ENCODE peak calls at places on chromosome 9, in seven cellular contexts. Y is hepatocyte; E is CD8-positive, alpha-beta memory T cell; A is AG10803; V is H7; G is stomach; Z is cardiac fibroblast. C is an unnamed sample.

GRCh38 chr9:16458696-16459420 is 411.6 kb downstream of the BNC2 start:
- DNase-seq in Z (peak), G (no peak), A (no peak), V (no peak), E (no peak), Y (no peak), C (peak)

GRCh38 chr9:16184964-16185646 is 632.3 kb downstream of the CCDC171 start:
- DNase-seq in A (no peak), Z (no peak), E (no peak), V (no peak), G (no peak), Y (no peak), C (no peak)

GRCh38 chr9:122179054-122179689 is 19.5 kb downstream of the MORN5 start:
- DNase-seq in Z (no peak), A (no peak), V (no peak), E (no peak), Y (no peak), G (no peak), C (no peak)

GRCh38 chr9:2157277-2158105 is 142.3 kb downstream of the SMARCA2 start:
- DNase-seq in Y (peak), A (peak), Z (peak), G (peak), E (no peak), V (no peak), C (peak)

GRCh38 chr9:109012009-109012875 is 1.1 kb downstream of the CTNNAL1 start:
- DNase-seq in E (peak), Y (peak), V (no peak), G (peak), Z (peak), A (peak), C (peak)

GRCh38 chr9:34957492-34958410 is at the start of gene PHF24:
- DNase-seq in A (peak), Z (peak), G (no peak), Y (peak), V (peak), E (peak), C (no peak)

GRCh38 chr9:86601697-86602096 is 247.5 kb upstream of the TUT7 start:
- DNase-seq in G (no peak), Z (no peak), E (no peak), A (no peak), Y (no peak), V (no peak), C (no peak)

GRCh38 chr9:136110082-136111061 is 8.3 kb downstream of the TMEM250 start:
- DNase-seq in V (peak), Z (peak), Y (peak), G (no peak), A (peak), E (no peak), C (peak)

GRCh38 chr9:136847065-136847826 is 2.0 kb upstream of the PHPT1 start:
- DNase-seq in E (no peak), G (peak), Y (peak), A (peak), V (peak), Z (peak), C (peak)

GRCh38 chr9:70049236-70049635 is 5.6 kb downstream of the MAMDC2 start:
- DNase-seq in G (peak), Z (peak), E (no peak), A (peak), V (no peak), Y (peak), C (peak)

GRCh38 chr9:76560481-76560891 is 101.5 kb downstream of the GCNT1 start:
- DNase-seq in G (no peak), Y (peak), A (peak), V (no peak), E (no peak), Z (peak), C (no peak)

GRCh38 chr9:108854641-108855528 is 901 bp downstream of the ACTL7B start:
- DNase-seq in V (no peak), Y (no peak), G (no peak), A (no peak), Z (no peak), E (no peak), C (no peak)

GRCh38 chr9:14221558-14221957 is 92.4 kb downstream of the NFIB start:
- DNase-seq in Y (no peak), V (no peak), G (no peak), Z (peak), A (peak), E (no peak), C (peak)

GRCh38 chr9:136549010-136549980 is 3.4 kb upstream of the NOTCH1 start:
- DNase-seq in Y (no peak), Z (no peak), V (no peak), E (no peak), A (no peak), G (no peak), C (no peak)

GRCh38 chr9:127803507-127804352 is 1.0 kb downstream of the FPGS start:
- DNase-seq in V (no peak), Z (peak), Y (no peak), E (no peak), A (peak), G (peak), C (peak)

GRCh38 chr9:122223435-122223834 is 5.3 kb downstream of the LHX6 start:
- DNase-seq in E (no peak), G (no peak), Y (no peak), A (no peak), V (no peak), Z (no peak), C (no peak)

GRCh38 chr9:127199001-127199791 is 65.4 kb upstream of the GARNL3 start:
- DNase-seq in Y (peak), A (peak), V (peak), G (peak), Z (peak), E (peak), C (peak)

GRCh38 chr9:98995059-98995665 is 51.5 kb downstream of the COL15A1 start:
- DNase-seq in Y (no peak), V (no peak), A (peak), Z (peak), E (no peak), G (peak), C (no peak)

GRCh38 chr9:133103183-133103986 is 17.7 kb downstream of the RALGDS start:
- DNase-seq in Y (peak), E (peak), G (peak), Z (peak), V (peak), A (peak), C (peak)

GRCh38 chr9:123000371-123001068 is 32.9 kb upstream of the GPR21 start:
- DNase-seq in Y (no peak), G (no peak), Z (no peak), E (no peak), A (no peak), V (no peak), C (no peak)

GRCh38 chr9:4985376-4986266 is 549 bp downstream of the JAK2 start:
- DNase-seq in E (peak), Z (peak), G (peak), A (peak), V (peak), Y (peak), C (peak)

GRCh38 chr9:132008871-132009812 is 70.5 kb downstream of the MED27 start:
- DNase-seq in Y (no peak), E (no peak), Z (no peak), V (no peak), G (no peak), A (no peak), C (peak)

GRCh38 chr9:8484563-8484962 is 685.0 kb upstream of the DMAC1 start:
- DNase-seq in Z (no peak), G (no peak), E (no peak), V (no peak), A (no peak), Y (no peak), C (no peak)

GRCh38 chr9:122053546-122053945 is 39.6 kb downstream of the TTLL11 start:
- DNase-seq in A (peak), V (no peak), Y (no peak), E (no peak), Z (no peak), G (no peak), C (no peak)

GRCh38 chr9:113584728-113585442 is 121.4 kb downstream of the RGS3 start:
- DNase-seq in Z (no peak), V (no peak), Y (no peak), E (no peak), G (no peak), A (no peak), C (no peak)

GRCh38 chr9:115847245-115847644 is 306.3 kb upstream of the PAPPA start:
- DNase-seq in E (no peak), V (no peak), G (no peak), A (peak), Z (peak), Y (no peak), C (peak)

GRCh38 chr9:89676281-89676680 is 71.5 kb downstream of the GADD45G start:
- DNase-seq in A (no peak), Y (no peak), E (no peak), V (no peak), G (peak), Z (no peak), C (no peak)

GRCh38 chr9:108580021-108580439 is 275.8 kb downstream of the ACTL7B start:
- DNase-seq in Z (peak), Y (no peak), E (no peak), G (no peak), A (peak), V (no peak), C (peak)

GRCh38 chr9:18544456-18544855 is 70.5 kb downstream of the ADAMTSL1 start:
- DNase-seq in G (no peak), A (peak), E (no peak), Y (no peak), Z (no peak), V (no peak), C (peak)

GRCh38 chr9:32782476-32783167 is 718 bp upstream of the TMEM215 start:
- DNase-seq in E (no peak), V (peak), G (no peak), Z (no peak), A (no peak), Y (peak), C (no peak)

DNA sequence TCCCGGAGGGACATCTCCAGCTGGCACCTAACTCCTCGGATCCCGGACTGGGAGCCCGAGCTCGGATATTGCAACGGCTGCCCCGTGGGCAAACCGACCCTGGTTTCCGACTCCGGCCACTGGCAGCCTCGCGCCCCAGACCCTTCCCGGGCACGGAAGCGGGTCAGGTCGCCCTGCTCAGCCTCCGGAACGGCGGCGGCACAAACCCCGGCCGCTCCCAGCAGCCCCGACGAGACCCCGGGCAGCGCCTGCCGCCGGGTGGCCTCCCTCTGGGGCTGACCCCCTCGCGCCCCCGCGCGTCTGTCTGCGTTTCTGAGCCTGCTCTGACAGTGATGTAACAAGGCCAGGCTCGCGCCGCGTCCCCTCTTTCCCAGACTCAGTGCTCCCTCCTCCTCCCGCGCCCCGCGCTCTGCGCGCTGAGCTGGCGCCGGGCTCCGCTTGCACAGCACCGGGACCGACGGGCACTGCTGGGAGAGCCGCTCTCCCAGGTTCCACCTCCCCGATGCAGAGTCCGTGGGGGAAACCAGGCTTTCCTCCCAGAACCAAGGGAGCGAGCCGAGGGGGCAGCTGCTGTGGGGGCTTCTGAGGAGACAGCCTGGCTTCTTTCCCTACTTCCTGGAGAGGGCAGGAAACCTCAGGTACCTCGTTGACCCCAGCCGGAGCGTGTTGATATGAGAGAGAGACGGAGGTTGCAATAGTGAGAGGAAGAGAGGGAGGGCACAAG is at the start of gene TMEM215:
- DNase-seq in G (no peak), Z (no peak), E (no peak), V (peak), Y (peak), A (no peak), C (no peak)
- H3K4me3 ChIP-seq in G (peak), Z (no peak), E (no peak), V (peak), Y (peak), A (no peak), C (no peak)

DNA sequence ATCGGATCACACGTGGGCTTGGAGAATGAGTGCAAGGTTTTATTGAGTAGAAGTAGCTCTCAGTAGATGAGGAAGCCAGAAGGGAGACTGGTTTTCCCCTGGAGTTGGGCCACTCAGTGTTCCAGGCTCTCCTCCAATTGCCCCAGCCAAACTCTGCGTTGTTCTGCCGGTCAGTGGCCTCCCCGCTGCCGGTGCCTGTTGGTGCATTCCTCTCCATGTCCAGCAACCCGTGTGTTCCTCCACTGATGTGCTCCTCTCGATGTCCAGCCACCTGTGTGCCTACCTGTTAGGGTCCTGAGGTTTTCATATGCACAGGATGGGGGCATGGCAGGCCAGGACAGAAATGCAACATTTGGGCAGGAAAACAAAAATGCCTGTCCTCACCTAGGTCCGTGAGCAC is 888.0 kb upstream of the PTPRD start:
- DNase-seq in G (no peak), A (no peak), Z (no peak), V (no peak), E (no peak), Y (no peak), C (no peak)
- H3K4me3 ChIP-seq in G (no peak), A (no peak), Z (no peak), V (no peak), E (no peak), Y (no peak), C (no peak)

DNA sequence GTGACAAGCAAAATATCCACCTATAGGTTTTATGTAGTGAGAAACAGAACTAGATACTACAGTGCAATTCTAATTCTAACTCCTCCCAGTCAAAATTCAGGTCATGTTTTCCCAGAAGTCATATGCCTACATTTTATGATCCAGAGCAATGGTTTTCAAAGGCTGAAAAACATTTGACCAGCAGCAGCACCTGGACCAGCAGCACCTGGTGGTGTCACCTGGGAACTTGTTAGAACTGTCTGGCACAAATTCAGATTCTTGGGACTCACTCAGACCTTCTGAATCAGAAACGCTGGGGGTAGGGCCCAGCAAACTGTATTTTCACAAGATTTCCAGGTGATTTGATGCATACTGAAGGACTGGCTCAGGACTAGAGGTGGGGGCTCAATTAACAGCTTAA is 367.7 kb upstream of the RFX3 start:
- DNase-seq in A (no peak), E (no peak), Z (no peak), G (no peak), Y (peak), V (no peak), C (peak)
- H3K4me3 ChIP-seq in A (no peak), E (no peak), Z (no peak), G (no peak), Y (no peak), V (no peak), C (no peak)

GRCh38 chr9:129437626-129438323 is 183.1 kb downstream of the C9orf50 start:
- DNase-seq in E (no peak), G (no peak), Y (no peak), Z (no peak), A (peak), V (peak), C (no peak)

GRCh38 chr9:129435996-129436676 is 184.8 kb downstream of the C9orf50 start:
- DNase-seq in V (no peak), Y (no peak), Z (no peak), E (no peak), A (no peak), G (no peak), C (no peak)

GRCh38 chr9:129439242-129439641 is 181.7 kb downstream of the C9orf50 start:
- DNase-seq in E (no peak), V (no peak), G (no peak), Y (no peak), A (no peak), Z (no peak), C (no peak)

GRCh38 chr9:129435272-129435671 is 185.6 kb downstream of the C9orf50 start:
- DNase-seq in Y (no peak), V (no peak), Z (peak), E (no peak), A (no peak), G (peak), C (no peak)

GRCh38 chr9:129436751-129437625 is 183.9 kb downstream of the C9orf50 start:
- DNase-seq in V (peak), E (peak), G (peak), Z (peak), A (peak), Y (peak), C (peak)
- H3K4me3 ChIP-seq in V (peak), E (peak), G (peak), Z (peak), A (peak), Y (peak), C (peak)